ENCODE peak calls at places on chromosomes 16 and 17, in six cellular contexts. J, E, A, Y, S and I are unnamed samples.

GRCh38 chr16:71344315-71344905 is 14.1 kb upstream of the CALB2 start:
- DNase-seq in E (no peak), Y (no peak), J (no peak), A (no peak), S (no peak), I (no peak)

GRCh38 chr17:8056232-8056975 is 17.5 kb downstream of the ALOX15B start:
- DNase-seq in E (peak), Y (no peak), A (peak), J (no peak), S (peak), I (no peak)

GRCh38 chr17:6138761-6139446 is 68.7 kb downstream of the WSCD1 start:
- DNase-seq in E (no peak), S (no peak), J (no peak), Y (no peak), A (no peak), I (no peak)

GRCh38 chr17:69978056-69978646 is 96.9 kb upstream of the KCNJ16 start:
- DNase-seq in E (no peak), J (no peak), A (no peak), Y (no peak), S (no peak), I (no peak)

GRCh38 chr16:57098188-57098841 is 5.9 kb downstream of the CPNE2 start:
- DNase-seq in S (no peak), A (no peak), Y (no peak), J (no peak), E (no peak), I (no peak)

GRCh38 chr17:77373298-77374169 is 232.8 kb downstream of the SEC14L1 start:
- DNase-seq in J (no peak), Y (peak), A (peak), E (no peak), S (no peak), I (no peak)

GRCh38 chr17:18966831-18967624 is 15.1 kb downstream of the SLC5A10 start:
- DNase-seq in A (no peak), J (no peak), S (no peak), Y (no peak), E (no peak), I (no peak)

GRCh38 chr17:75442168-75443103 is 14.0 kb upstream of the TMEM94 start:
- DNase-seq in Y (no peak), A (no peak), J (peak), S (no peak), E (no peak), I (no peak)

GRCh38 chr17:69637399-69638165 is 223.1 kb downstream of the MAP2K6 start:
- DNase-seq in J (no peak), E (no peak), A (peak), S (no peak), Y (no peak), I (no peak)

GRCh38 chr17:81885869-81886548 is 5.4 kb downstream of the ALYREF start:
- DNase-seq in A (no peak), J (no peak), S (peak), E (no peak), Y (no peak), I (no peak)

GRCh38 chr16:2467301-2468141 is 3.6 kb upstream of the NTN3 start:
- DNase-seq in E (peak), S (peak), Y (no peak), J (no peak), A (peak), I (no peak)

GRCh38 chr16:55913717-55914116 is 38.5 kb upstream of the CES5A start:
- DNase-seq in A (no peak), E (no peak), J (no peak), S (no peak), Y (no peak), I (no peak)

GRCh38 chr17:79915850-79916430 is 76.7 kb upstream of the CBX4 start:
- DNase-seq in S (peak), E (no peak), A (peak), Y (no peak), J (peak), I (no peak)

GRCh38 chr16:77816293-77816692 is 27.9 kb downstream of the VAT1L start:
- DNase-seq in S (no peak), E (no peak), Y (no peak), J (no peak), A (no peak), I (no peak)

GRCh38 chr16:7405166-7405565 is 72.5 kb downstream of the RBFOX1 start:
- DNase-seq in A (peak), E (no peak), S (peak), Y (no peak), J (peak), I (no peak)

GRCh38 chr17:51029568-51030463 is 90.9 kb downstream of the SPAG9 start:
- DNase-seq in J (no peak), Y (no peak), S (no peak), E (no peak), A (no peak), I (no peak)

GRCh38 chr16:1077877-1078578 is 5.5 kb downstream of the SSTR5 start:
- DNase-seq in Y (no peak), A (no peak), E (no peak), S (no peak), J (no peak), I (no peak)

GRCh38 chr16:88878967-88879787 is 12.7 kb upstream of the PABPN1L start:
- DNase-seq in E (no peak), Y (no peak), A (no peak), S (no peak), J (no peak), I (no peak)

GRCh38 chr17:38742431-38743308 is 5.5 kb downstream of the PCGF2 start:
- DNase-seq in J (no peak), Y (no peak), E (peak), A (peak), S (no peak), I (peak)

GRCh38 chr16:15539197-15539596 is 103.8 kb downstream of the MARF1 start:
- DNase-seq in S (peak), Y (no peak), J (peak), A (no peak), E (no peak), I (no peak)

GRCh38 chr16:73848993-73849392 is 447.6 kb upstream of the PSMD7 start:
- DNase-seq in J (no peak), S (no peak), A (no peak), E (no peak), Y (no peak), I (no peak)

GRCh38 chr16:31876955-31877828 is 3.6 kb downstream of the ZNF267 start:
- DNase-seq in E (no peak), A (no peak), S (no peak), Y (no peak), J (no peak), I (no peak)

GRCh38 chr17:77675411-77675810 is 283.1 kb upstream of the TNRC6C start:
- DNase-seq in A (no peak), J (no peak), Y (no peak), E (no peak), S (peak), I (no peak)

GRCh38 chr17:11047228-11047627 is 193.8 kb upstream of the SHISA6 start:
- DNase-seq in J (no peak), E (no peak), S (no peak), Y (no peak), A (no peak), I (no peak)

GRCh38 chr17:64081802-64082799 is 47.8 kb downstream of the ERN1 start:
- DNase-seq in Y (no peak), S (peak), J (peak), E (no peak), A (no peak), I (no peak)

GRCh38 chr17:3474212-3474611 is 1.6 kb upstream of the ASPA start:
- DNase-seq in E (no peak), Y (no peak), A (no peak), S (no peak), J (no peak), I (no peak)

GRCh38 chr17:34706029-34706428 is 126.6 kb downstream of the TMEM132E start:
- DNase-seq in A (no peak), J (peak), E (no peak), Y (peak), S (no peak), I (no peak)

DNA sequence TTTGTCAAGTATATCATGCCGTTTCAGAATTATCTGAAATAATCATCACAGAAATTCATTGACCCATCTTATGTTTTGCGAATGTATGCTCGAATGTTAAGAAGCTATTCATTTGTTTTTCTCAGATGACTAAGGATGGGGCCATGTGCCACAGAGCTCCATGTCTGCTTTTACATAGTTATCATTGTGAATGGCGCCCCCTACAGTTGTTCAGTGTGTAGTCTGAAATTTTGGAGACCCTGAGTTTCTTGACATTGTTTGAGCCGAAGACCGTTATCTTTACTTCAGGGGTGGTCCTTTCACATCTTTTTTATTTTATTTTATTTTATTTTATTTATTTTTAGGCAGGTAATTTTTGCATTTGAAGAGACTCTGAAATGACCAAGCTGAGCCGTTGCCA is 972.0 kb upstream of the RBFOX1 start:
- DNase-seq in S (no peak), A (no peak), J (no peak), Y (no peak), E (no peak), I (no peak)
- TF ChIP-seq CTCF in S (peak), A (no peak), J (no peak), Y (no peak), E (no peak), I (no peak)

GRCh38 chr16:86220552-86220951 is 289.8 kb upstream of the FOXF1 start:
- DNase-seq in A (no peak), E (no peak), Y (no peak), S (no peak), J (no peak), I (no peak)
- H3K27ac ChIP-seq in A (no peak), E (no peak), Y (no peak), S (no peak), J (no peak), I (no peak)

GRCh38 chr16:54654429-54654828 is 276.2 kb upstream of the IRX5 start:
- DNase-seq in E (no peak), A (no peak), S (peak), Y (no peak), J (no peak), I (no peak)

GRCh38 chr16:54657709-54658102 is 273.0 kb upstream of the IRX5 start:
- DNase-seq in S (no peak), J (no peak), E (no peak), A (no peak), Y (no peak), I (no peak)

GRCh38 chr16:54651851-54652770 is 278.6 kb upstream of the IRX5 start:
- DNase-seq in Y (no peak), E (no peak), J (no peak), S (no peak), A (no peak), I (no peak)

GRCh38 chr16:54655171-54655590 is 275.5 kb upstream of the IRX5 start:
- DNase-seq in Y (no peak), A (peak), E (peak), S (no peak), J (no peak), I (no peak)

GRCh38 chr16:54657058-54657708 is 273.5 kb upstream of the IRX5 start:
- DNase-seq in S (no peak), A (no peak), Y (no peak), J (no peak), E (peak), I (peak)
- TF ChIP-seq CTCF in S (no peak), A (no peak), Y (no peak), J (no peak), E (no peak), I (no peak)

GRCh38 chr16:50151744-50152143 is 1.4 kb upstream of the TENT4B start:
- DNase-seq in A (no peak), J (no peak), E (no peak), S (no peak), Y (no peak), I (no peak)
- H3K27ac ChIP-seq in A (no peak), J (peak), E (peak), S (no peak), Y (peak), I (peak)

DNA sequence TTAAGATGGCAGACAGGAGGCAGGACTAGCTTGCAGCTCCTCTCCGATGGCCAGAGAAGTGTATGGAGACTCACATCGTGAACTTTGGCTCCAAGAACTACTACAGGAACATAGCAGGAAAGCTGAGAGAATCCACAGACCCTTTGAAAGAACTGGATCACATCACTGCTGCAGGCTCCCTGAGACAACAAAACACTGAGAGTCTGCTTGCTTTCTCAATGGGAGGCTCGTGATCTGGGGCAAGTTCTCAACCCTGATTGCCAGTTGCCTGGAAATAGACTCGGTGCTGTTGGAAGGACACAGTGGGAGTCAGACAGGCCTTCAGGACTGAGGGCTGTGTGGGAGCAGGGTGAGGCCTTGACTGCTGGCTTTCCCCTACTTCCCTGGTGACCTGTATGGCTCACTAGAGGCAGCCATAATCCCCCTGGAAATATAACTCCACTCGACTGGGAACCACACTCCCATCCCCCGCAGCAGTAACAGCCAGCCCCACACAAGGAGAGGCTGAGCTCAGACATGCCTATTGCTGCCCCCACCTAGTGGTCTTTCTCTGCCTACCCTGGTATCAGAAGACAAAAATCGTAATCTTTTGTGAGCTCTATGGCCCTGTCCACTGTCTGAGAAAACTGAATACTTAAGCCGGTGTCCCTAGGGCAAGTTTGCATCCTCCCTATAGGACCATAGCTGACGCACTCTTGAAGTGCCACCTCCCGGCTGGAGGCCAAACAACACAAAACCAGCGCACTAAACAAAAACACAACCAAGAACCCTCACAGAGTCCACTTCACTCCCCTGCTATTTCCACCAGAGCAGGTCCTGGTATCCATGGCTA is 238.4 kb downstream of the CEP112 start:
- DNase-seq in E (no peak), Y (no peak), J (no peak), A (no peak), S (peak), I (no peak)
- TF ChIP-seq CTCF in E (no peak), Y (no peak), J (no peak), A (no peak), S (peak), I (no peak)

GRCh38 chr17:68383120-68383442 is 74.2 kb downstream of the WIPI1 start:
- DNase-seq in A (no peak), S (no peak), E (no peak), Y (no peak), J (no peak), I (no peak)
- H3K27ac ChIP-seq in A (peak), S (no peak), E (no peak), Y (no peak), J (no peak), I (no peak)

DNA sequence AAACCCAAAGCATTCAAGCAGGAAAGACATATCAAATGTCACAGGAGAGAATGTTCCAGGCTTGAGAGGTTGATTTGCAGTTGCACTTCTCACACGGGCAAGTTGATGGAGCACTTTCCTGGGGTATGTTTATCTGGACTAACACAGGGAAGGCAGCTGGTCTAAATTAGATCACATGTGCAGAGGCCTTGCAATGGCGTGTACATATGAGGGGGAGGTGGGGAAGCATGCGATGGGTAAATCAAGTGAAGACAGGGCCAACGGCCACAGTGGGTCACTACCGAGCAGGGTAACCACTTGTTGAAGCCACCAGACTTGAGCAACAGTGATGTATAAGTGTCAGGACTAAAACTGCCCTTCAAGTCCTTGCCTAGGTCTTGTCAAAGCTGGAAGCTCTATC is 156.6 kb upstream of the MAF start:
- DNase-seq in A (no peak), S (no peak), Y (no peak), E (no peak), J (peak), I (no peak)
- TF ChIP-seq CTCF in A (no peak), S (no peak), Y (no peak), E (no peak), J (peak), I (no peak)